ENCODE peak calls at places on chromosomes 12 and 14, in six cellular contexts. O is HepG2, M is H1, C is GM12878, P is HCT116, N is K562. I is an unnamed sample.

GRCh38 chr12:89348894-89349669 is 3.2 kb downstream of the DUSP6 start:
- DNase-seq in N (no peak), O (no peak), P (no peak), C (no peak), M (no peak), I (no peak)

GRCh38 chr12:7934153-7934552 is 1.8 kb downstream of the SLC2A3 start:
- DNase-seq in N (peak), P (no peak), M (no peak), O (no peak), C (no peak), I (no peak)

GRCh38 chr12:47832263-47832933 is 12.7 kb upstream of the HDAC7 start:
- DNase-seq in M (no peak), N (no peak), C (no peak), P (no peak), O (no peak), I (no peak)

GRCh38 chr14:96806836-96807235 is 9.7 kb downstream of the VRK1 start:
- DNase-seq in N (no peak), C (no peak), O (peak), P (no peak), M (no peak), I (no peak)

GRCh38 chr12:67991158-67991557 is 1.9 kb downstream of the IFNG-AS1 start:
- DNase-seq in N (no peak), C (no peak), M (no peak), O (no peak), P (no peak), I (no peak)

GRCh38 chr14:80902608-80903007 is 38.9 kb downstream of the CEP128 start:
- DNase-seq in M (no peak), N (no peak), P (no peak), C (no peak), O (no peak), I (no peak)

GRCh38 chr12:89179983-89180382 is 172.3 kb downstream of the DUSP6 start:
- DNase-seq in O (no peak), N (no peak), P (no peak), C (no peak), M (no peak), I (no peak)

GRCh38 chr12:132218915-132219314 is 74.7 kb downstream of the NOC4L start:
- DNase-seq in N (peak), C (no peak), M (no peak), O (peak), P (peak), I (peak)

GRCh38 chr12:55847033-55847432 is 4.3 kb upstream of the MMP19 start:
- DNase-seq in N (no peak), P (no peak), C (no peak), O (no peak), M (no peak), I (no peak)

GRCh38 chr14:28772613-28773012 is 6.0 kb downstream of the FOXG1 start:
- DNase-seq in C (no peak), P (no peak), O (no peak), M (no peak), N (no peak), I (no peak)

GRCh38 chr12:28132398-28132797 is 57.9 kb upstream of the CCDC91 start:
- DNase-seq in C (no peak), N (no peak), O (no peak), M (no peak), P (no peak), I (no peak)

GRCh38 chr14:75591331-75591946 is 13.0 kb downstream of the FLVCR2 start:
- DNase-seq in C (no peak), P (no peak), M (no peak), N (no peak), O (no peak), I (no peak)

DNA sequence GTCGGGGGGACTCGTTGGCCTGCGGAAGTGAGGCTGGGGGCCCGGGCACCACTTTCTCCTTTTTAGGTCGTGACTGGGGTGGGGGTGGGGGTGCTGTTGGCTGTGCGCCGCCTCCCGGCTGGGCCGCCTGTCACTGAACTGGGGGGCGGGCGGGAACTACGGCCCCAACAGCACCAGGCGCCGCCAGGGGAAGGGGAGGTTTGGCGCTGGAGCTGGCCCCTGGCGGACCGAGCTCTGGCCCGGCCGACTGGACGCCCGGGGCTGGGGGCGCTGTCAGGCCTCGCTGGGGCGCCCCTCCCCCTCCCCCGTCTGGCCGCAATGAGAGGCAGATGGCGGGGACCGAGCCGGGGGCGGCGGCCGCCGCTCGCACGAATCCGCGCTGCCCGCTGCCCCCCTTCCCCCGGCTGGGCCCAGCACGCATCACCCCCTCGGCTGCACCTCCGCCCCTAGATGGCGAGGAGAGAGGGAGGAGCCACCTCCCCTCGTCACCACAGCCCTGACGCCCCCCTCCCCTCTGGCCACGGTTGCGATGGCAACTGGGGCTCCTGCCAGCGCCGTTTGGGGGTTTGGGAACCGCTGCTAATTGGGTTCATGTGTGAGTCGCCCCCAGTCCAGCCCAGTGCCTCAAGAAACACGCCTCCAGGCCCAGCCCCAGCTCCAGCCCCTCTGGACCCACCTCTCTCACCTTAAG is 723 bp downstream of the NFATC4 start:
- DNase-seq in N (peak), P (no peak), M (peak), C (no peak), O (no peak), I (peak)
- TF ChIP-seq ATF3 in N (no peak), P (no peak), M (no peak), C (no peak), O (no peak), I (no peak)

DNA sequence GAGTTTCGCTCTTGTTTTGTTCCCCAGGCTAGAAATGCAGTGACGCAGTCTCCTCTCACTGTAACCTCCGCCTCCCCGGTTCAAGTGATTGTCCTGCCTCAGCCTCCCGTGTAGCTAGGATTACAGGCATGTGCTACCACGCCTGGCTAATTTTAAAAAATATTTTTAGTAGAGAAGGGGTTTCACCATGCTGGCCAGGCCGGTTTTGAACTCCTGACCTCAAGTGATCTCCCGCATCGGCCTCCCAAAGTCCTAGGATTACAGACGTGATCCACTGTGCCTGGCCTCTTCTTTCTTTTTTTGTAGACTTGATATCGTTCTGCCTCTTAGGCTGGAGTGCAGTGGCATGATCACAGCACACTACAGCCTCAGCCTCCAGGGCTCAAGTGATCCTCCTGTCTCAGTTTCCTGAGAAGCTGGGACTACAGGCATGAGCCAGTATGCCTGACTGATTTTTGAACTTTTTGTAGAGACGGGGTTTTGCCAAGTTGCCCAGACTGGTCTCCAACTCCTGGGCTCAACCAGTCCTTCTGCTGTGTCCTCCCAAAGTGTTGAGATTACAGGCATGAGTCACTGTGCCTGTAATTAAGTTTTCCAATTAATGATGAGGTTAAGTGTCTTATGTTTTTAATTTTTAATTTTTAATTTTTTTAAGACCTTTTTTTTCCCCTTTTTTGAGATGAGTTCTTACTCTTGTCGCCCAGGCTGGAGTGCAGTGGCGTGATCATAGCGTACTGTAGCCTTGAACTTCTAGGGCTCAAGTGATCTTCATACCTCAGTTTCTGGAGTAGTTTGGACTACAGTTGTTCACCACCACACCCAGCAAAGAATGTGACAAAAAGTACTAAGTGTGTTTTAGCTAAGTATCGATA is 10.2 kb downstream of the RCOR1 start:
- DNase-seq in N (no peak), P (no peak), M (no peak), C (no peak), O (no peak), I (no peak)
- TF ChIP-seq ATF3 in N (no peak), P (no peak), M (no peak), C (no peak), O (no peak), I (no peak)

GRCh38 chr14:24308342-24309124 is 756 bp upstream of the CIDEB start:
- DNase-seq in O (no peak), M (no peak), P (no peak), C (no peak), N (no peak), I (no peak)

GRCh38 chr14:24310387-24310665 is 386 bp downstream of the LTB4R2 start:
- DNase-seq in P (no peak), M (no peak), N (no peak), O (no peak), C (no peak), I (no peak)

GRCh38 chr14:24309538-24310386 is at the start of gene LTB4R2:
- DNase-seq in N (no peak), P (no peak), C (no peak), M (no peak), O (no peak), I (no peak)

GRCh38 chr14:24307156-24307574 is 612 bp downstream of the CIDEB start:
- DNase-seq in M (no peak), C (no peak), N (no peak), O (no peak), P (no peak), I (no peak)

DNA sequence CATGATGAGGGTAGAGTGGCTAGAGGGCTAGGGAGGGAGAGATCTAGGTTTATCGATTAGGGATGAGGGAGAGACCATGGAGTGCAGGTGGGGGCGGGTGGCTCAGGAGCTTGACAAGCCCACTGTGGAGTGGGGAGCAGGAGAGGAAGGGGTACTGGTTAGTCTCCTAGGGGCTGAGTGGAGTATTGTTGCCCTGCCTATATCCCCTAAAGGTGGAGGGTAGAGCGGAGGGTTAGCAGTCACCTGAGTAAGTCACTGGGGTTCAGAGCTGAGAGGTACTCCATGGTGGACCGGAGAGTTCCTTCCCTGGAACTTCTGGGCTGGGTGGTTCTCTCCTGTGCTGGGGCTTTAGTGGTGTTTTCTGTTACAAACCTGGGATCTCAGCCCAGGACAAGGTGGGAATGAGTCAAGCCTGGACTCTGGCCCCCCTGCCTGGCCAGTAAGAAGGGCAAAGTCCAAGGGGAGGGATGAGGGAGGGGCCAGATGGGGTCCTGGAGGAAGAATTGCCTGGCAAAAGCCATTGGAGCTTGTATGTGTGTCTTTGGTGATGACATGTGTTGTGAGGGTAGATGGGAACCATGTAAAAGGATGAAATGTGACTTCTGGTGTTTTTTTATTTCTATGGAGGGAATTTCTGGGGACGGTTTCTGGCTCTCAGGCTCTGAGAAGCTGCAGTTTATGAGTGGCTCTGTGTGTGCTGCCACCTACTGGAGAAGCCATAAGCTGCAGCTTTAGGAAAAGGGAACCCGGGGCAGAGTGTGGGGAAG is at the start of gene CIDEB:
- DNase-seq in O (peak), M (peak), P (no peak), N (peak), C (no peak), I (peak)
- TF ChIP-seq ATF3 in O (peak), M (no peak), P (no peak), N (no peak), C (no peak), I (no peak)

DNA sequence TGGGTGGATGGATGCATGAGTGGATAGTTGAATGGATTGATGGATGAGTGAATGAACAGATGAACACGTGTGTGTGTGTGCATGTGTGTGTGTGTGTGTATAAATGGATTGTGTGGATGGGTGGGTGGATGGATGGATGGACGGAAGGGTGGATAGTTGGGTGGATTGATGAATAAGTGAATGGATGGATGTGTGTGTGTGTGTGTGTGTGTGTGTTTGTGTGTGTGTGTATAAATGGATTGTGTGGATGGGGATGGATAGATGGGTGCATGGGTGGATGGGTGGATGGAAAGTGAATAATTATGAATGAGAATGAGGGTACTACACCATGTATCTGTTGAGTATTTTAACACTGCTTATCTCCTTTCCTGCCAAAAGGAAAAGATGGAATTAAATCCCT is 986 bp downstream of the KRT77 start:
- DNase-seq in N (no peak), C (no peak), P (no peak), M (no peak), O (no peak), I (no peak)
- TF ChIP-seq ATF3 in N (no peak), C (no peak), P (no peak), M (no peak), O (no peak), I (no peak)

DNA sequence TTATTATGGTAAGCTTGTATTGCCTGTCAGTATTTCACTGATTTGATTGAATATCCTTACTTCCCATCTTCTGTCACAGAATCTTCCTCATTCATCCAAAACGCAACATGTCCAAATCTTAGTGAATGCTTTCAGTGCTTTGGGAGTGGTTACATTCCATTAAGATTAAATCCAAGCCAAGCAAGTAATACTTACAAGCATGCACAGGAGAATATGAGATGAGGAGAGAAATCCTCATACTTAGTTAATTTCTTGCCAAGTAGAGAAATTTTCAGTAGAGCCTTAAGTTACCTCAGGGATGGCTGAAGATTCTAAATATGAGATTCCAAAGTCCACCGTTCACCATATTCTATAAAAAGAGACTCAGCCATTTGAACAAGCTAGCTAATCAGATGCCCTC is 316.0 kb downstream of the RAD51B start:
- DNase-seq in P (no peak), C (no peak), O (no peak), M (no peak), N (no peak), I (no peak)
- TF ChIP-seq ATF3 in P (no peak), C (no peak), O (no peak), M (no peak), N (no peak), I (no peak)

GRCh38 chr12:124678421-124678893 is 111.0 kb upstream of the NCOR2 start:
- DNase-seq in N (no peak), O (no peak), C (no peak), M (no peak), P (no peak), I (no peak)
- TF ChIP-seq ATF3 in N (no peak), O (no peak), C (no peak), M (no peak), P (no peak), I (no peak)

GRCh38 chr12:103930787-103931536 is 752 bp downstream of the HSP90B1 start:
- DNase-seq in O (peak), C (no peak), P (no peak), N (peak), M (no peak), I (peak)
- TF ChIP-seq ATF3 in O (no peak), C (no peak), P (no peak), N (no peak), M (no peak), I (no peak)

DNA sequence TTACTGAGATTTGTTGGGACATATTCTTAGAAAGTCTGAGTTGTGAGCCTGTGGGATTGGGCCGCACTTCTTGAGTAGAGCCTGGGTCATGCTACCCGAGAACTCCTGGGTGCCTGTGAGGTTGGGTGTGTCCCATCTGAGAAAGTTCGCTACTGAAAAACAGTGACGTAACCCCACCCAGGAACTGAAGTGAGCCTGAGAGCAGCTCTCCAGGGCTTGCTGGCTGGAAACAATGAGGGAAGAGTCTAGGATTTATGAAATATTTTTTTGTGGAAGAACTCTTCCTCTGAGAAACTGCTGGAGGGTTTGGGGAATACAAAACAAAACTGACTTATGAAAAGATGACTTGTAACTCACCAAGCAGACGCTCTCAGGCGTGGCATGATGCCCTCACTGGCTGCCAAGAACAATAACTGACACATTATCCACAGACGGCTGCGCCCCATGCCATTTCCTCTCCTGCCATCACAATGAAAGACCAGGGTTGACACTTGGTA is 69.2 kb downstream of the RASSF3 start:
- DNase-seq in O (no peak), N (peak), P (peak), M (no peak), C (no peak), I (no peak)
- TF ChIP-seq ATF3 in O (no peak), N (no peak), P (no peak), M (no peak), C (no peak), I (no peak)

GRCh38 chr14:103894723-103895059 is 33.6 kb upstream of the TDRD9 start:
- DNase-seq in P (no peak), O (no peak), N (no peak), M (no peak), C (no peak), I (no peak)
- TF ChIP-seq ATF3 in P (no peak), O (no peak), N (no peak), M (no peak), C (no peak), I (no peak)

DNA sequence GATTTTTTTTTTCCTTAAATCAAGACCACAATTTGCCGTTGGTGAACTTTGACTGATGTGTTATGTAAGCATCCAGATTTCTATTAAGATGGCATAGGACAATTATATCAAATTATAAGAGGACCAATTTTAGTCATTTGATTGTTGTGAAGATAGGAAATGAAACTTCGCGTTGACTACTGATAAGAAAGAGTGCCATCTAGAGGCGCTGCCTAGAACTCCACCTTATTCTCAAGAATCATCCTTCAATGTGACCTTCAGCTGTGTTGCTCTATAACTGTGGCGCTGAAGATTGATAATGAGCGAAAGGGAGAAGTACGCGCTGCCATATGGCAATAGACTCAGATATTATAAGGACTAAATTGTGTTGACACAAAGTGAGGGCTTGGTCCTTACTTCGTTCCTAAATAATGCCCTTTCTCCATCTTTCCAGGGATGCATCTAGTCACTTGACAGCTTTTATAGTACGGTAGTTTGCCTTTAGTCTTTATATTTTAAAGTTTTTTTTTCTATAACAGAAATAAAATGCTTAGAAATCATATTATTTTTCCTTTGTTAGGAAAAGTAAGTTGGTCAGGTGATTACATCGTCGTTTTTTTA is 350.8 kb upstream of the STXBP6 start:
- DNase-seq in C (no peak), N (peak), O (peak), P (no peak), M (peak), I (peak)
- TF ChIP-seq ATF3 in C (no peak), N (no peak), O (no peak), P (no peak), M (no peak), I (no peak)

I was measured in WTC11.